ENCODE peak calls at places on chromosomes 4 and X, in five cellular contexts. One of them, this sample, is unnamed.
A peak's percentile ranks its signal among the peaks of the same experiment; 100 is the strongest.

GRCh38 chr4:80990851-80991250 is 39.7 kb upstream of the BMP3 start:
- DNase-seq in IMR-90: no peak
- DNase-seq in GM12865: peak; percentile 3
- DNase-seq in OCI-LY7: peak; percentile 98
- DNase-seq in right lobe of liver: no peak
- DNase-seq in this sample: no peak

GRCh38 chr4:154495867-154496266 is 4.3 kb upstream of the DCHS2 start:
- DNase-seq in IMR-90: no peak
- DNase-seq in GM12865: no peak
- DNase-seq in OCI-LY7: no peak
- DNase-seq in right lobe of liver: no peak
- DNase-seq in this sample: no peak

GRCh38 chr4:127124919-127125318 is 507.8 kb upstream of the INTU start:
- DNase-seq in IMR-90: peak; percentile 24
- DNase-seq in GM12865: no peak
- DNase-seq in OCI-LY7: no peak
- DNase-seq in right lobe of liver: no peak
- DNase-seq in this sample: no peak

GRCh38 chr4:145945431-145946155 is 7.0 kb upstream of the ZNF827 start:
- DNase-seq in IMR-90: peak; percentile 37
- DNase-seq in GM12865: no peak
- DNase-seq in OCI-LY7: no peak
- DNase-seq in right lobe of liver: no peak
- DNase-seq in this sample: no peak

GRCh38 chr4:150573534-150573933 is 8.4 kb upstream of the MAB21L2 start:
- DNase-seq in IMR-90: peak; percentile 70
- DNase-seq in GM12865: no peak
- DNase-seq in OCI-LY7: no peak
- DNase-seq in right lobe of liver: no peak
- DNase-seq in this sample: no peak

GRCh38 chrX:153434801-153435200 is 11.1 kb downstream of the TREX2 start:
- DNase-seq in IMR-90: no peak
- DNase-seq in GM12865: no peak
- DNase-seq in OCI-LY7: no peak
- DNase-seq in right lobe of liver: no peak
- DNase-seq in this sample: peak; percentile 38

GRCh38 chr4:181939199-181939945 is 303.8 kb upstream of the TENM3 start:
- DNase-seq in IMR-90: peak; percentile 51
- DNase-seq in GM12865: no peak
- DNase-seq in OCI-LY7: no peak
- DNase-seq in right lobe of liver: no peak
- DNase-seq in this sample: no peak

GRCh38 chr4:57679969-57680368 is 569.8 kb upstream of the IGFBP7 start:
- DNase-seq in IMR-90: no peak
- DNase-seq in GM12865: no peak
- DNase-seq in OCI-LY7: no peak
- DNase-seq in right lobe of liver: no peak
- DNase-seq in this sample: no peak

GRCh38 chr4:150046728-150047217 is 31.5 kb upstream of the DCLK2 start:
- DNase-seq in IMR-90: no peak
- DNase-seq in GM12865: no peak
- DNase-seq in OCI-LY7: no peak
- DNase-seq in right lobe of liver: no peak
- DNase-seq in this sample: no peak

GRCh38 chr4:182831376-182831775 is 85.8 kb downstream of the DCTD start:
- DNase-seq in IMR-90: no peak
- DNase-seq in GM12865: no peak
- DNase-seq in OCI-LY7: no peak
- DNase-seq in right lobe of liver: no peak
- DNase-seq in this sample: no peak

GRCh38 chrX:41823402-41823801 is 99.4 kb downstream of the GPR82 start:
- DNase-seq in IMR-90: no peak
- DNase-seq in GM12865: no peak
- DNase-seq in OCI-LY7: no peak
- DNase-seq in right lobe of liver: no peak
- DNase-seq in this sample: no peak

GRCh38 chr4:154088741-154089140 is 299.9 kb upstream of the SFRP2 start:
- DNase-seq in IMR-90: no peak
- DNase-seq in GM12865: no peak
- DNase-seq in OCI-LY7: no peak
- DNase-seq in right lobe of liver: no peak
- DNase-seq in this sample: no peak

GRCh38 chrX:55636109-55636508 is 12.9 kb downstream of the FOXR2 start:
- DNase-seq in IMR-90: no peak
- DNase-seq in GM12865: no peak
- DNase-seq in OCI-LY7: no peak
- DNase-seq in right lobe of liver: no peak
- DNase-seq in this sample: no peak

GRCh38 chrX:153245288-153245731 is 66.2 kb downstream of the MAGEA1 start:
- DNase-seq in IMR-90: no peak
- DNase-seq in GM12865: no peak
- DNase-seq in OCI-LY7: peak; percentile 60
- DNase-seq in right lobe of liver: no peak
- DNase-seq in this sample: peak; percentile 9

GRCh38 chr4:189081831-189082230 is 858.8 kb upstream of the FRG1 start:
- DNase-seq in IMR-90: peak; percentile 67
- DNase-seq in GM12865: no peak
- DNase-seq in OCI-LY7: no peak
- DNase-seq in right lobe of liver: no peak
- DNase-seq in this sample: peak; percentile 35

GRCh38 chr4:189088783-189089182 is 851.9 kb upstream of the FRG1 start:
- DNase-seq in IMR-90: peak; percentile 79
- DNase-seq in GM12865: no peak
- DNase-seq in OCI-LY7: no peak
- DNase-seq in right lobe of liver: no peak
- DNase-seq in this sample: no peak

GRCh38 chr4:189083769-189084168 is 856.9 kb upstream of the FRG1 start:
- DNase-seq in IMR-90: no peak
- DNase-seq in GM12865: no peak
- DNase-seq in OCI-LY7: no peak
- DNase-seq in right lobe of liver: no peak
- DNase-seq in this sample: no peak

GRCh38 chr4:189087981-189088380 is 852.7 kb upstream of the FRG1 start:
- DNase-seq in IMR-90: no peak
- DNase-seq in GM12865: no peak
- DNase-seq in OCI-LY7: no peak
- DNase-seq in right lobe of liver: no peak
- DNase-seq in this sample: peak; percentile 38

DNA sequence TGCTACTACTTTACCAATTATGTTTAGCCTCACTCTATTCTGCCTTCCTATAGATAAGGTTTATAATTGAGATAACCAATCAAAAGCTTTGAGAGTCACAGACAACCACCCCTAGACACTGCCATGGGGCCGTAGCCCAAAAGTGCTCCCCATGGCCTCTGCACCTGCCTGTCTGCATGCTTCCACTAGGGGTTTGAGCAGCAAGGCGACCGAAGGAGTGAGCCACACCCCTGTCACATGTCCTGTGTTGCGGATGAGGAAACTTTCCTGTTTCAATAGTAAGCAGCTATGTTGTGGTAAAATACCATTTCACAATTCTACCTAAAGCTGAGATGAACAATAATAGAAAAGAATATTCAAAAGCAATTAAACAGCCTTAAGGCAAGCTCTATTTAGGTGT is 856.0 kb upstream of the FRG1 start:
- DNase-seq in IMR-90: no peak
- DNase-seq in GM12865: no peak
- DNase-seq in OCI-LY7: no peak
- DNase-seq in right lobe of liver: no peak
- DNase-seq in this sample: no peak
- H3K4me3 ChIP-seq in IMR-90: no peak overlapping the region
- H3K4me3 ChIP-seq in GM12865: no peak overlapping the region
- H3K4me3 ChIP-seq in OCI-LY7: no peak overlapping the region
- H3K4me3 ChIP-seq in right lobe of liver: no peak overlapping the region
- H3K4me3 ChIP-seq in this sample: no peak overlapping the region

GRCh38 chr4:8431553-8431952 is 9.0 kb downstream of the ACOX3 start:
- DNase-seq in IMR-90: no peak
- DNase-seq in GM12865: no peak
- DNase-seq in OCI-LY7: no peak
- DNase-seq in right lobe of liver: no peak
- DNase-seq in this sample: no peak

GRCh38 chr4:8428288-8429097 is 12.0 kb downstream of the ACOX3 start:
- DNase-seq in IMR-90: peak; percentile 80
- DNase-seq in GM12865: peak; percentile 90
- DNase-seq in OCI-LY7: peak; percentile 88
- DNase-seq in right lobe of liver: peak; percentile 90
- DNase-seq in this sample: no peak

GRCh38 chr4:8427761-8428287 is 12.7 kb downstream of the ACOX3 start:
- DNase-seq in IMR-90: peak; percentile 33
- DNase-seq in GM12865: peak; percentile 61
- DNase-seq in OCI-LY7: peak; percentile 73
- DNase-seq in right lobe of liver: peak; percentile 34
- DNase-seq in this sample: no peak

GRCh38 chr4:8422786-8423185 is 17.7 kb downstream of the ACOX3 start:
- DNase-seq in IMR-90: no peak
- DNase-seq in GM12865: no peak
- DNase-seq in OCI-LY7: no peak
- DNase-seq in right lobe of liver: no peak
- DNase-seq in this sample: no peak

DNA sequence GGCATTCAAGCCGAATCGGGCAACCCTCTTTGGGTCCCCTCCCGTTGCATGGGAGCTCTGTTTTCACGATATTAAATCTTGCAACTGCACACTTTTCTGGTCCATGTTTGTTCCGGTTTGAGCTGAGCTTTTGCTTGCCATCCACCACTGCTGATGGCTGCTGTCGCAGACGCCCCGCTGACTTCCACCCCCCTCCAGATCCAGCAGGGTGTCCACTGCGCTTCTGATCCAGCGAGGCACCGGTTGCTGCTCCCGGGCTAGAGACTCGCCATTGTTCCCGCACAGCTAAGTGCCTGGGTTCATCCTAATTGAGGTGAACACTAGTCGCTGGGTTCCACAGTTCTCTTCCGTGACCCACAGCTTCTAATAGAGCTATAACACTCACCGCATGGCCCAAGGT is 13.3 kb downstream of the ACOX3 start:
- DNase-seq in IMR-90: no peak
- DNase-seq in GM12865: no peak
- DNase-seq in OCI-LY7: no peak
- DNase-seq in right lobe of liver: no peak
- DNase-seq in this sample: no peak
- H3K4me3 ChIP-seq in IMR-90: peak overlapping the region; percentile 82
- H3K4me3 ChIP-seq in GM12865: peak overlapping the region; percentile 64
- H3K4me3 ChIP-seq in OCI-LY7: peak overlapping the region; percentile 76
- H3K4me3 ChIP-seq in right lobe of liver: peak overlapping the region; percentile 89
- H3K4me3 ChIP-seq in this sample: peak overlapping the region; percentile 83

DNA sequence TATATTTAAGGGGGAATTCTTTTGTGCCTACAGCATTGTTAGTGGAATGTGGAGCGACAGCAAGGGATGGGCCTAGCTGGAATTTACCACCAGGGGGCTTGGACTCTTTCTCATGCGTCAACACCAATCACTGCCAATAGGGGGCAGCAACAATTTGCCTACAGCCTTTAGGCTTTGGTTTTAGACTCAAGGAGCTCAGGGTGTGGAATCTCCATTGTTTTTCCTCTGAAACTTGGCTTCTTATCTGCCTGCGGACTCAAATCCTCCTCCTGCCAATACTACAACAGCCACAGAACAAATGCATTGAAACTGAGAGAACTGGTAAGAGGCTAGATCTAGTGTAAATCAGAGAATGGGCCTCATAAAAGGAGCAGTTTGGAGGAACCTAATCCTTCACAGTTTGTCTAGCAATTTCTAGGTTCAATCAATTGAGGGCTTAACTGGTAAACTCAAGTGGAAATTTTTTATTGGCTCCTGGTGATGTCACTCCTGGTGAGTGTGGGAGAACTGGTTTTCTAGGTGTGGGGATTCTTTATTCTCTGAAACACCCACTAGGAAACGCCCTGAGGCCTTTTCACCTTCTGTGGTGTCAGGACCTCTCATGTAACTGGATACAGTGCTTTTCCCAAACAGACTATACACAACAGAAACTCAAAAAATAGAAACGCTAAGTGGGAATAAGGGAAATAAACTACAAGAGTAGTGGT is 27.9 kb upstream of the TMSB4X start:
- DNase-seq in IMR-90: peak; percentile 82
- DNase-seq in GM12865: peak; percentile 82
- DNase-seq in OCI-LY7: peak; percentile 81
- DNase-seq in right lobe of liver: peak; percentile 57
- DNase-seq in this sample: no peak
- H3K4me3 ChIP-seq in IMR-90: no peak overlapping the region
- H3K4me3 ChIP-seq in GM12865: peak overlapping the region; percentile 21
- H3K4me3 ChIP-seq in OCI-LY7: no peak overlapping the region
- H3K4me3 ChIP-seq in right lobe of liver: no peak overlapping the region
- H3K4me3 ChIP-seq in this sample: no peak overlapping the region

GRCh38 chr4:17616283-17616682 is 1.8 kb downstream of the MED28 start:
- DNase-seq in IMR-90: no peak
- DNase-seq in GM12865: no peak
- DNase-seq in OCI-LY7: no peak
- DNase-seq in right lobe of liver: no peak
- DNase-seq in this sample: no peak
- H3K4me3 ChIP-seq in IMR-90: no peak overlapping the region
- H3K4me3 ChIP-seq in GM12865: no peak overlapping the region
- H3K4me3 ChIP-seq in OCI-LY7: peak overlapping the region; percentile 27
- H3K4me3 ChIP-seq in right lobe of liver: no peak overlapping the region
- H3K4me3 ChIP-seq in this sample: peak overlapping the region; percentile 10

GRCh38 chrX:83501540-83501939 is 6.5 kb upstream of the POU3F4 start:
- DNase-seq in IMR-90: no peak
- DNase-seq in GM12865: no peak
- DNase-seq in OCI-LY7: no peak
- DNase-seq in right lobe of liver: no peak
- DNase-seq in this sample: no peak
- H3K4me3 ChIP-seq in IMR-90: no peak overlapping the region
- H3K4me3 ChIP-seq in GM12865: no peak overlapping the region
- H3K4me3 ChIP-seq in OCI-LY7: no peak overlapping the region
- H3K4me3 ChIP-seq in right lobe of liver: no peak overlapping the region
- H3K4me3 ChIP-seq in this sample: no peak overlapping the region